ENCODE peak calls at places on chromosome 6, in five cellular contexts. Q is CD4-positive, CD25-positive, alpha-beta regulatory T cell; G is stimulated activated CD4-positive, alpha-beta T cell treated with anti-CD3 and anti-CD28 coated beads, Interleukin-4, amount 100 ng/mL, for 1 hour; O is cardiac fibroblast; C is heart right ventricle. S is an unnamed sample.

GRCh38 chr6:80541186-80541585 is 434.7 kb downstream of the BCKDHB start:
- DNase-seq in O (peak; percentile 94), Q (no peak), C (no peak), G (no peak), S (peak; percentile 70)

GRCh38 chr6:120916844-120917243 is 417.4 kb downstream of the TBC1D32 start:
- DNase-seq in O (no peak), C (no peak), Q (no peak), G (no peak), S (no peak)

GRCh38 chr6:167416676-167417430 is 92.0 kb downstream of the TTLL2 start:
- DNase-seq in C (no peak), O (no peak), Q (no peak), G (no peak), S (no peak)

GRCh38 chr6:31070711-31071197 is 41.6 kb downstream of the C6orf15 start:
- DNase-seq in C (no peak), G (no peak), Q (no peak), O (peak; percentile 74), S (peak; percentile 87)

GRCh38 chr6:158649289-158650143 is at the start of gene SYTL3:
- DNase-seq in C (no peak), G (peak; percentile 73), Q (peak; percentile 70), O (peak; percentile 88), S (peak; percentile 90)

GRCh38 chr6:62150048-62150663 is 135.9 kb downstream of the KHDRBS2 start:
- DNase-seq in G (no peak), Q (no peak), O (peak; percentile 60), C (no peak), S (peak; percentile 43)

GRCh38 chr6:155077331-155077730 is 82.2 kb downstream of the TIAM2 start:
- DNase-seq in C (no peak), G (no peak), Q (no peak), O (no peak), S (no peak)

GRCh38 chr6:49955847-49956246 is 8.1 kb downstream of the DEFB114 start:
- DNase-seq in Q (no peak), G (no peak), C (no peak), O (no peak), S (no peak)

GRCh38 chr6:167470101-167470835 is 145.4 kb downstream of the TTLL2 start:
- DNase-seq in G (no peak), C (no peak), Q (no peak), O (no peak), S (no peak)

GRCh38 chr6:27428502-27428901 is 39.9 kb downstream of the ZNF391 start:
- DNase-seq in C (no peak), Q (no peak), O (no peak), G (no peak), S (no peak)

GRCh38 chr6:34350100-34350936 is 42.2 kb downstream of the NUDT3 start:
- DNase-seq in C (no peak), G (no peak), O (no peak), Q (no peak), S (no peak)

GRCh38 chr6:30928677-30929076 is 3.3 kb downstream of the SFTA2 start:
- DNase-seq in C (no peak), Q (no peak), O (no peak), G (no peak), S (no peak)

GRCh38 chr6:41970436-41970846 is 28.8 kb upstream of the CCND3 start:
- DNase-seq in G (peak; percentile 65), O (peak; percentile 90), Q (no peak), C (no peak), S (peak; percentile 76)

GRCh38 chr6:7912024-7912423 is 1.4 kb upstream of the TXNDC5 start:
- DNase-seq in G (no peak), Q (no peak), O (no peak), C (peak; percentile 34), S (no peak)

GRCh38 chr6:112289039-112289566 is 34.7 kb upstream of the LAMA4 start:
- DNase-seq in Q (no peak), O (peak; percentile 80), C (peak; percentile 61), G (no peak), S (peak; percentile 87)

GRCh38 chr6:113980937-113981554 is 10.1 kb upstream of the HDAC2 start:
- DNase-seq in G (no peak), O (peak; percentile 37), C (no peak), Q (no peak), S (peak; percentile 47)

GRCh38 chr6:93139408-93140081 is 279.8 kb downstream of the EPHA7 start:
- DNase-seq in Q (no peak), O (no peak), C (no peak), G (no peak), S (no peak)

GRCh38 chr6:88165877-88166492 is at the start of gene CNR1:
- DNase-seq in Q (no peak), C (peak; percentile 53), O (peak; percentile 65), G (peak; percentile 3), S (peak; percentile 14)

GRCh38 chr6:105326216-105326615 is 76.7 kb downstream of the PREP start:
- DNase-seq in C (no peak), O (peak; percentile 38), Q (no peak), G (no peak), S (peak; percentile 14)

GRCh38 chr6:67933278-67933677 is 701.8 kb upstream of the ADGRB3 start:
- DNase-seq in O (no peak), G (no peak), Q (no peak), C (no peak), S (no peak)

GRCh38 chr6:45479834-45480696 is 102.3 kb upstream of the SUPT3H start:
- DNase-seq in Q (no peak), C (no peak), O (peak; percentile 64), G (no peak), S (peak; percentile 73)

GRCh38 chr6:36524871-36525270 is 22.4 kb downstream of the STK38 start:
- DNase-seq in G (no peak), C (no peak), O (no peak), Q (no peak), S (no peak)

GRCh38 chr6:126983779-126984178 is 134.7 kb upstream of the RSPO3 start:
- DNase-seq in Q (no peak), O (no peak), G (no peak), C (no peak), S (no peak)

GRCh38 chr6:56677559-56677958 is 34.9 kb upstream of the DST start:
- DNase-seq in O (peak; percentile 65), G (no peak), Q (no peak), C (no peak), S (peak; percentile 52)

GRCh38 chr6:26053929-26054658 is 33.1 kb upstream of the HFE start:
- DNase-seq in G (no peak), C (no peak), O (peak; percentile 55), Q (no peak), S (no peak)

GRCh38 chr6:14477559-14477958 is 360.0 kb downstream of the CD83 start:
- DNase-seq in O (no peak), Q (no peak), G (no peak), C (no peak), S (no peak)

GRCh38 chr6:134161036-134161435 is 108.6 kb upstream of the SLC2A12 start:
- DNase-seq in C (no peak), Q (no peak), G (no peak), O (peak; percentile 18), S (peak; percentile 42)

GRCh38 chr6:109023348-109023925 is 71.2 kb downstream of the SESN1 start:
- DNase-seq in Q (no peak), O (no peak), C (no peak), G (no peak), S (no peak)

GRCh38 chr6:109441069-109441816 is 719 bp downstream of the SMPD2 start:
- DNase-seq in G (peak; percentile 53), O (peak; percentile 65), Q (no peak), C (peak; percentile 45), S (peak; percentile 54)

GRCh38 chr6:28824793-28825731 is 98.7 kb downstream of the TRIM27 start:
- DNase-seq in C (no peak), G (no peak), O (no peak), Q (no peak), S (no peak)

GRCh38 chr6:170291271-170292110 is 613 bp upstream of the DLL1 start:
- DNase-seq in Q (peak; percentile 31), G (peak; percentile 38), O (no peak), C (peak; percentile 82), S (no peak)

GRCh38 chr6:118892248-118893094 is 1.5 kb upstream of the ASF1A start:
- DNase-seq in O (peak; percentile 55), G (no peak), C (no peak), Q (no peak), S (no peak)

GRCh38 chr6:43304361-43304760 is 4.3 kb downstream of the CRIP3 start:
- DNase-seq in C (no peak), O (no peak), G (no peak), Q (no peak), S (no peak)

GRCh38 chr6:159594750-159595117 is 98.3 kb downstream of the SOD2 start:
- DNase-seq in C (no peak), G (no peak), O (peak; percentile 82), Q (no peak), S (peak; percentile 62)

S was measured in fibroblast of pulmonary artery.